ENCODE peak calls at places on chromosome 17, in nine cellular contexts. V is right atrium auricular region, C is mucosa of gallbladder, W is HEK293T, K is NCI-H345, J is cardiac muscle cell, P is WERI-Rb-1, F is HTR-8/SVneo, S is amygdala. Z is an unnamed sample.
A peak's percentile ranks its signal among the peaks of the same experiment; 100 is the strongest.

GRCh38 chr17:14593956-14594355 is 293.1 kb downstream of the HS3ST3B1 start:
- DNase-seq in W (no peak), P (no peak), F (no peak), S (no peak), C (no peak), V (no peak), J (no peak), K (no peak), Z (no peak)

GRCh38 chr17:75814900-75815373 is 29.3 kb downstream of the UNC13D start:
- DNase-seq in J (peak; percentile 60), F (peak; percentile 80), C (no peak), P (no peak), W (no peak), V (no peak), S (no peak), K (no peak), Z (no peak)

GRCh38 chr17:7631398-7632380 is 1.8 kb downstream of the SHBG start:
- DNase-seq in F (no peak), K (no peak), C (no peak), P (no peak), W (peak; percentile 3), V (no peak), S (no peak), J (peak; percentile 60), Z (no peak)

GRCh38 chr17:39787038-39787437 is 49.3 kb downstream of the GRB7 start:
- DNase-seq in P (no peak), S (no peak), J (no peak), F (no peak), K (peak; percentile 41), W (no peak), C (no peak), V (no peak), Z (peak; percentile 36)

GRCh38 chr17:82839617-82840292 is at the start of gene ZNF750:
- DNase-seq in S (no peak), F (no peak), V (no peak), J (no peak), C (no peak), W (no peak), K (peak; percentile 95), P (no peak), Z (peak; percentile 75)

GRCh38 chr17:50501054-50501453 is 7.2 kb upstream of the MYCBPAP start:
- DNase-seq in F (no peak), V (no peak), J (peak; percentile 31), P (peak; percentile 68), K (no peak), W (no peak), C (peak; percentile 48), S (no peak), Z (no peak)

GRCh38 chr17:20084621-20085282 is 75.6 kb downstream of the SPECC1 start:
- DNase-seq in V (no peak), W (no peak), K (no peak), C (no peak), P (no peak), S (no peak), F (no peak), J (no peak), Z (no peak)

GRCh38 chr17:62626719-62627218 is 701 bp upstream of the MRC2 start:
- DNase-seq in P (no peak), W (no peak), S (no peak), F (peak; percentile 87), J (peak; percentile 93), C (peak; percentile 56), K (no peak), V (peak; percentile 86), Z (no peak)

GRCh38 chr17:79201536-79202227 is 127.1 kb downstream of the ENGASE start:
- DNase-seq in C (no peak), K (no peak), P (peak; percentile 59), W (no peak), S (no peak), J (no peak), F (peak; percentile 83), V (no peak), Z (no peak)

GRCh38 chr17:30761058-30761457 is 63.4 kb downstream of the CRLF3 start:
- DNase-seq in C (no peak), V (no peak), K (no peak), P (no peak), W (no peak), F (no peak), J (no peak), S (no peak), Z (no peak)

GRCh38 chr17:1362065-1362848 is 37.8 kb downstream of the YWHAE start:
- DNase-seq in S (no peak), V (no peak), P (no peak), W (no peak), C (no peak), J (no peak), F (no peak), K (no peak), Z (no peak)

GRCh38 chr17:8673621-8674020 is 43.1 kb upstream of the MYH10 start:
- DNase-seq in V (no peak), S (no peak), C (no peak), F (no peak), J (peak; percentile 96), K (no peak), W (no peak), P (no peak), Z (no peak)